ENCODE peak calls at places on chromosomes 2 and 18, in four cellular contexts. N is K562, C is HepG2, B is WTC11. P is an unnamed sample.

GRCh38 chr2:66437055-66437454 is 2.1 kb downstream of the MEIS1 start:
- DNase-seq in N (no peak), C (no peak), B (no peak), P (no peak)

GRCh38 chr2:117917223-117917917 is 96.5 kb downstream of the CCDC93 start:
- DNase-seq in N (no peak), C (peak), B (no peak), P (no peak)

GRCh38 chr2:229081411-229081810 is 189.7 kb downstream of the PID1 start:
- DNase-seq in N (no peak), C (no peak), B (no peak), P (no peak)

GRCh38 chr2:40716879-40717278 is 265.0 kb upstream of the SLC8A1 start:
- DNase-seq in N (no peak), C (no peak), B (no peak), P (no peak)

GRCh38 chr18:11981633-11982366 is 493 bp downstream of the IMPA2 start:
- DNase-seq in N (no peak), C (peak), B (peak), P (peak)

GRCh38 chr2:200856806-200857205 is 7.7 kb downstream of the CLK1 start:
- DNase-seq in N (no peak), C (no peak), B (no peak), P (no peak)

GRCh38 chr18:49168281-49168680 is 217.5 kb upstream of the SMAD7 start:
- DNase-seq in N (no peak), C (no peak), B (no peak), P (no peak)

GRCh38 chr2:148592812-148593211 is 51.7 kb upstream of the EPC2 start:
- DNase-seq in N (no peak), C (no peak), B (no peak), P (no peak)

GRCh38 chr18:64994370-64994769 is 756.4 kb upstream of the CDH7 start:
- DNase-seq in N (no peak), C (no peak), B (no peak), P (no peak)

GRCh38 chr2:214410918-214411554 is at the start of gene VWC2L:
- DNase-seq in N (peak), C (peak), B (peak), P (peak)

GRCh38 chr2:76940559-76940958 is 581.6 kb downstream of the LRRTM4 start:
- DNase-seq in N (no peak), C (no peak), B (no peak), P (no peak)

GRCh38 chr2:148745151-148745851 is 100.8 kb downstream of the EPC2 start:
- DNase-seq in N (no peak), C (no peak), B (no peak), P (no peak)

GRCh38 chr2:62102402-62102920 is 93.5 kb upstream of the B3GNT2 start:
- DNase-seq in N (no peak), C (no peak), B (no peak), P (no peak)

GRCh38 chr2:62101886-62102285 is 94.0 kb upstream of the B3GNT2 start:
- DNase-seq in N (no peak), C (no peak), B (no peak), P (no peak)

GRCh38 chr2:62099523-62100175 is 96.3 kb upstream of the B3GNT2 start:
- DNase-seq in N (no peak), C (no peak), B (no peak), P (no peak)

DNA sequence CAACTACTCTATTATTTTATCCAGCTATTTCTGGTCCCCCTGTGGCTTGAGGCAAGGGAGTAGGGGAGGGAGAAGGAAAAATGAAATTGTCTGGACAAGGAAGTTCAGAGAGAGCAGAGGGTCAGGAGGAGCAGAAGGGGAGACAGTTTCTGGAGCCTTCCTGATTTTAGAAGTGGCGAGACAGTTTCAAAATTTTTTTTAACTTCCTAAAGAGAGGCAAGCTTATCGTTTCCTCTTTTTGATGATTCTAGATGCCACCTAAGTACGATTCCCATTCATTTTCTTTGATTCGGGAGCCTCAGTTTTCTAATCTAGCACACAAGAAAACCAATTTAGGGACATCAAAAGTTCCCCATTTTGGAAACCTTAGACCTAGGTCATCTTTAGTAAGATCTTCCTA is 96.9 kb upstream of the B3GNT2 start:
- DNase-seq in N (no peak), C (no peak), B (no peak), P (no peak)
- TF ChIP-seq ELF4 in N (no peak), C (no peak), B (no peak), P (no peak)

DNA sequence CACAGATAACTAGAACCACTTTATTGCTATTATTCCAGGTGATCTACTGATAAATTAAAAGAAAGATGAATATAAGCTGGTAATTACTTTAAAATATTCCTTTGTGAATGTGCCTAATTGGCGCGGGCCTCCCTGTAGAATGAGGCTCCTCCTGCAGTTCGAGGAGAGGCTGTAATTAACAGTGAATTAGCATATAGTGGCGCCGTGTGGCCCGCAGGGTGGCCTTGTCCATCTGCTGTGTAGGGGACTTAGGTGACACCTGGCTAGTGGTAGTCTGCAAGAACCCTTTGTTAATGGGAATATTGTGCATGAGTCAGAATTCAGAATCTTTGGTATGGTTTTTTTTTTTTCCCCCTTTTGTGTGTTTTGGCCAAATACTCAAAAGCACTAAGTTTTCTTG is 119.8 kb downstream of the AGAP1 start:
- DNase-seq in N (no peak), C (no peak), B (no peak), P (no peak)
- TF ChIP-seq ELF4 in N (no peak), C (no peak), B (no peak), P (no peak)

DNA sequence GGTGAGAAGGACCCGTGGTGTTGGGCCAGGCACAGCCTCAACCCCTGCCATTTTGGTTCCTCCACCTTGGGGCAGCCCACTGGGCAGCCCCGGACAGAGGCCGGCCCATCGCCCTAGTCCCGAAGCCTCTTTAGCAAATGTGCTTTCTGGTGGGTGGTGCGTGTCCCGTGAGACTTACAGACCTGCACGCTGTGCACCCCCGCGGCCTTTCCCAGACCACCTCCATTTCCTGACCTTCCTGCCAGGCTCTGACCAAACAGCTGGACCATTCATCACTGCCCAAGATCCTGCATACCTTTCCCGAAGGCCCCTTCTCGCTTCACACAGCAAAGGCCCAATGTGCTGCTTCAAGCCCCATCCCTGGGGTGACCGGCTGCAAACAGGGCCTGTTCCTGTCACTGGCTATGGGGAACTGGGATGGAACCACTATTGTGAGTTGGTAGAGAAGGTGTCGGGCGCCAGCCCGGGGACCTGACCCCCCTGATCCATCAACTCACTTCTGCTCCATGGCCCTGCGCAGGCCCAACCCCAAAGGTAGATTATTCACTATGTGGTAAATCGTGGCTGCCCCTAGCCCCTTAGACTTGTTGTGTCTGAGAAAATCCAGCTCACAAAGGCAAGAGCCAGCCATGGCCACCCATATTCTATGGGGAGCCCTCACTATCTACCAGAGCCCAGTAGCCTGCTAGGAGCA is 341.0 kb downstream of the EIPR1 start:
- DNase-seq in N (no peak), C (no peak), B (no peak), P (no peak)
- TF ChIP-seq ELF4 in N (no peak), C (no peak), B (no peak), P (no peak)

GRCh38 chr2:143433840-143434239 is 304.6 kb downstream of the ARHGAP15 start:
- DNase-seq in N (no peak), C (no peak), B (no peak), P (no peak)

GRCh38 chr2:143433158-143433557 is 303.9 kb downstream of the ARHGAP15 start:
- DNase-seq in N (no peak), C (no peak), B (no peak), P (no peak)

GRCh38 chr2:143434445-143434844 is 305.2 kb downstream of the ARHGAP15 start:
- DNase-seq in N (no peak), C (no peak), B (no peak), P (no peak)

GRCh38 chr2:143431316-143431715 is 302.1 kb downstream of the ARHGAP15 start:
- DNase-seq in N (no peak), C (no peak), B (no peak), P (no peak)

GRCh38 chr2:143435112-143435511 is 305.9 kb downstream of the ARHGAP15 start:
- DNase-seq in N (no peak), C (no peak), B (no peak), P (no peak)
- TF ChIP-seq ELF4 in N (no peak), C (no peak), B (no peak), P (no peak)

DNA sequence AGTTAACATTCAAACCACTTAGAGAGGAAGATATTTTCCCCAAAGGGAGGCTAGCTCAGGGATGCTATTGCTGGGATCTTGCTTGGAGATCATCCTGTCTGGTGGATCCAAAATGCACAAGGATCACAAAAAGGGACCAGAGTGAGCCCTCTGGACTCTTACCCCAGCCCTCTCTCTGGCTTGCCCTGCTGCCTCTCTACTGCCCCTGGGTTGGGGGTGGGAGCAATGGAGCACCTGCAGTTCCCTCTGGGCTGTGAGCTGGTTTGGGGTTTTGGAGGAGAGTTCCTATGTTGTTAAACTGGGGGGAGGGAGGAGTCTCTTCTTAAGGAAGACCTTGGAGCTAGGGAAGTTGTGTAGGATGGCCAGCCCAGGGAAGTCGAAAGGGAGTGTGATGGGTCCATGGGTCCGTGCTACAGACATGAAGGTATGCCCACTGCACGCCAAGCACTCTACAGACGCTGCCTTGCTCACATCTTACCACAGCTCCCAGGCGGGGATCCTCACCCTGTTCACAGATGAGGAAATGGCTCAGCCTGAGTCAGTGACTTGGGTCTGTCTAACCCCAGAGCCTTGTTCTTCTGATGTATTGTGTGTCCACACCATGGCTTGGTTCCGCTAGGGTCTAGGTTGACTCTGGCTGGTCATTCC is 3.8 kb downstream of the LBH start:
- DNase-seq in N (no peak), C (no peak), B (no peak), P (no peak)
- TF ChIP-seq ELF4 in N (no peak), C (no peak), B (no peak), P (no peak)

GRCh38 chr18:2906522-2907458 is 60.0 kb downstream of the EMILIN2 start:
- DNase-seq in N (peak), C (peak), B (peak), P (no peak)
- TF ChIP-seq ELF4 in N (no peak), C (no peak), B (no peak), P (no peak)

P was measured in HEK293T.